ENCODE peak calls at places on chromosomes 1 and 21, in seven cellular contexts. Y is CD4-positive, CD25-positive, alpha-beta regulatory T cell; Z is brain microvascular endothelial cell; F is fibroblast of lung; T is prostate gland; S is neural progenitor cell; D is cardiac muscle cell. L is an unnamed sample.

GRCh38 chr1:201481761-201482493 is 12.9 kb upstream of the PHLDA3 start:
- DNase-seq in S (peak; percentile 92), Y (peak; percentile 81), Z (peak; percentile 72), D (peak; percentile 94), F (peak; percentile 72), T (peak; percentile 84), L (peak; percentile 93)

GRCh38 chr1:116569776-116570357 is 959 bp downstream of the CD58 start:
- DNase-seq in Y (peak; percentile 43), T (peak; percentile 34), Z (no peak), S (peak; percentile 20), F (peak; percentile 37), D (no peak), L (no peak)

GRCh38 chr1:161885013-161885412 is 118.9 kb downstream of the ATF6 start:
- DNase-seq in Z (peak; percentile 94), S (no peak), T (no peak), D (no peak), F (peak; percentile 89), Y (no peak), L (no peak)

GRCh38 chr1:220594356-220594755 is 66.4 kb downstream of the MARK1 start:
- DNase-seq in T (no peak), S (no peak), Z (peak; percentile 75), D (no peak), F (peak; percentile 37), Y (no peak), L (no peak)

GRCh38 chr1:86741947-86742572 is 37.7 kb downstream of the SH3GLB1 start:
- DNase-seq in T (peak; percentile 17), Y (peak; percentile 48), D (peak; percentile 62), S (peak; percentile 30), Z (peak; percentile 36), F (no peak), L (peak; percentile 79)

GRCh38 chr1:151494741-151495281 is 16.4 kb upstream of the CGN start:
- DNase-seq in D (no peak), Z (no peak), T (no peak), F (peak; percentile 78), S (peak; percentile 68), Y (no peak), L (no peak)

GRCh38 chr21:36825683-36826082 is 126.8 kb downstream of the SIM2 start:
- DNase-seq in T (no peak), Z (no peak), S (no peak), D (no peak), F (no peak), Y (no peak), L (no peak)

GRCh38 chr1:56360021-56360420 is 219.3 kb downstream of the PLPP3 start:
- DNase-seq in F (peak; percentile 71), D (no peak), Z (peak; percentile 60), S (no peak), T (no peak), Y (no peak), L (no peak)

GRCh38 chr1:156852414-156852874 is 6.5 kb downstream of the INSRR start:
- DNase-seq in F (peak; percentile 11), S (no peak), T (peak; percentile 39), D (no peak), Z (no peak), Y (no peak), L (no peak)

GRCh38 chr1:247822060-247822459 is 1.9 kb downstream of the OR14A16 start:
- DNase-seq in Y (no peak), D (no peak), Z (no peak), T (no peak), F (no peak), S (no peak), L (no peak)

GRCh38 chr1:172252296-172252695 is 168.2 kb upstream of the C1orf105 start:
- DNase-seq in F (no peak), Y (no peak), D (no peak), S (no peak), Z (peak; percentile 2), T (no peak), L (no peak)

GRCh38 chr1:151197863-151198253 is 494 bp upstream of the PIP5K1A start:
- DNase-seq in Z (no peak), D (no peak), S (no peak), Y (no peak), F (no peak), T (no peak), L (peak; percentile 57)

GRCh38 chr1:195939844-195940243 is 668.4 kb downstream of the KCNT2 start:
- DNase-seq in Z (no peak), Y (no peak), F (no peak), D (peak; percentile 2), S (peak; percentile 69), T (no peak), L (no peak)

DNA sequence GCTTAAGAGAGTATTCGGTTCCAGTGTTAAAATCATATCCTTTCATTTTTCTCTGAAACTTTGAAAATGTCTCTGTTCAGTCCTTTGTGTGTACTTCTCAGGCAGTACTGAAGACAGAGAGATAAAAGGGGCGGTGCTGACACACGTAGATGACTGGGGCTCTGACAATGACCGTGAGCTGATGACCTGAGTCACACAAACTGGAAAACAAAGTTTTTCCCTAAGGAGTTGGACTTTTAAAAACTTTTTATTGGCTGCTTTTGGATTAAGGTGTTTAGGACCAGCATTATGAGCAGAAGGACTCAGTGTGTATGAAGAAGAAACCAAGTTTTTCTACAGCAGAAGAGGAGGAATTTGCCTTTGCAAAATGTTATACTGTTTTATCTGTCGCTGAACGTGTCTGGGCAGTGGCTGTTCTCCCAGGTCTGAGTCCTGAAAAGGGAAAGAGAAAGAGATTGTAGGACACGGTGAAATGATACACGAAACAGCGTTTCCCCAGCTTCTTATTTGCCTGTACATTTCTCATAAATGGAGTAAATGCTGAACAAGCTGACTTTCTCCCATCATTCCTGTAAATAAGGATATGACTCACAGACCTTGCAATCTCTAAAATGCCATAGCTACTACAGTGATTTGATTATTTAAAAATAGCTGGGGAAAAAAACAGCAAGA is 51.5 kb downstream of the MAP3K7CL start:
- DNase-seq in Z (peak; percentile 78), F (peak; percentile 95), T (peak; percentile 60), S (no peak), D (peak; percentile 23), Y (no peak), L (no peak)
- H3K27ac ChIP-seq in Z (peak overlapping the region; percentile 99), F (peak overlapping the region; percentile 97), T (peak overlapping the region; percentile 89), S (no peak overlapping the region), D (no peak overlapping the region), Y (no peak overlapping the region), L (no peak overlapping the region)

GRCh38 chr21:41673596-41674335 is 93.1 kb downstream of the RIPK4 start:
- DNase-seq in Z (no peak), T (no peak), D (no peak), S (no peak), Y (no peak), F (no peak), L (no peak)

GRCh38 chr21:41675574-41675973 is 91.3 kb downstream of the RIPK4 start:
- DNase-seq in Z (no peak), D (no peak), F (no peak), T (no peak), S (no peak), Y (no peak), L (no peak)

GRCh38 chr21:41673071-41673470 is 93.8 kb downstream of the RIPK4 start:
- DNase-seq in Y (no peak), D (no peak), Z (no peak), S (no peak), F (no peak), T (no peak), L (no peak)

GRCh38 chr21:41676198-41676597 is 90.7 kb downstream of the RIPK4 start:
- DNase-seq in Z (no peak), F (no peak), Y (no peak), T (no peak), S (no peak), D (no peak), L (no peak)

DNA sequence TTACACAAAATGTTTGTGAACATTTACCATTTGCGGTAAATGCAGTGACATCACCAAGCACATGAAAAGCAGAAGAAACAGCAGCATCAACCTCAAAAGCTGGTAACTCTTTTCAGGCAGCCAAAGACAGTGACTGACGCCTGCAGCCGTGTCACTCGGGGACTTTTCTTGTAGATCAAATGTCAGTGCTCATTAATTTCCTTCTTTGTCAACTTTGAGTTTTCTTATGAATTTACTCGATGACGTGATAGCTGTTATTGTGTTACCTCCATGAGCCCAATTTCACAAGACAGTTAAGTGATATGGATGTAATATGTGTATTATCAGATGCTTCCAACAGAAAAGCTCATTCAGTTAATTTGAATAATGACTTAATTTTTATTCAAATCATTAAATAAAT is 92.4 kb downstream of the RIPK4 start:
- DNase-seq in S (no peak), T (no peak), D (no peak), Z (no peak), Y (no peak), F (no peak), L (no peak)
- H3K27ac ChIP-seq in S (no peak overlapping the region), T (no peak overlapping the region), D (no peak overlapping the region), Z (no peak overlapping the region), Y (no peak overlapping the region), F (no peak overlapping the region), L (no peak overlapping the region)

DNA sequence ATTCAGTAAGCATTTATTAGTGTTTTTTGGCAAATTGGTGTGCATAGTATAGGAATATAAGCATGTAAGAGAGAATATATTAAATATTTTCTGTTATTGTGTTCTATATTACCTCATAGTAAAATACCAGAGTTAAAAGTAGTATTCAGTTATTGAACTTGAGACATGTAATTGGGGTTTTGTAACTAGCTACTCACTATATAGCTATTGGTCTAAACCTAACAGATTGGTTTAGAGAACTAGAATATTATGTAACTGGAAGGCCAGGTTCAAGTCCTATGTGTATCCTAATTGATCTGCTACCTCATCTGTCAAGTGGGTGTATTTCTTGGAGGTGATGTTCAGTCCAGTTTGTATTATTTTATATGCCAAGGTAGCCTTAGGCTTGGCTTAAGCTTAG is 26.3 kb downstream of the CLIC4 start:
- DNase-seq in D (no peak), Z (no peak), Y (no peak), S (no peak), T (no peak), F (no peak), L (no peak)
- H3K27ac ChIP-seq in D (peak overlapping the region; percentile 90), Z (no peak overlapping the region), Y (no peak overlapping the region), S (no peak overlapping the region), T (peak overlapping the region; percentile 90), F (peak overlapping the region; percentile 68), L (peak overlapping the region; percentile 19)

GRCh38 chr21:33864150-33864549 is 51.5 kb downstream of the ATP5PO start:
- DNase-seq in F (no peak), T (no peak), Y (no peak), D (no peak), Z (no peak), S (no peak), L (no peak)

GRCh38 chr21:33865176-33865575 is 50.4 kb downstream of the ATP5PO start:
- DNase-seq in S (no peak), T (no peak), D (no peak), Z (no peak), Y (no peak), F (no peak), L (no peak)

GRCh38 chr21:33870768-33871167 is 44.8 kb downstream of the ATP5PO start:
- DNase-seq in S (no peak), Y (no peak), Z (no peak), D (no peak), F (no peak), T (no peak), L (no peak)

GRCh38 chr21:33865996-33866575 is 49.5 kb downstream of the ATP5PO start:
- DNase-seq in S (no peak), D (no peak), F (no peak), Z (no peak), Y (no peak), T (no peak), L (no peak)

DNA sequence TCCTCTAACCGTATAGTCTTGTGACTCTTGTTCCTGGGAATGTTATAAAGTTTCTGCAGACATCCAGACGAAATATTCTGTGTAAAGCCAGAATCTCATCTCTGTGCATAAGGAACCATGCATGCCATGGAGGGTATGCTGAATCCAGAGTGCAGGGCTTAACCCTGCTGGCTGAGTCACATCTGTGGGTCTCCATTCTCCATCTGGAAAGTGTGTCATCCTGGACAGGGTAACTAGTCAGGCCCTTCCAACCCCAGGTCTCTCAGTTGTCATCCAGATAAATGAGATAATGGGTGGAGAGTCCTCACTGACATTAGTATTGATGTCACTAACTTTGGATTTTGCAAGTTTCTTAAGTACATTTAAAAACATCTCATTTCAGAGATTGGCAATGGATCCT is 48.8 kb downstream of the ATP5PO start:
- DNase-seq in D (no peak), Y (no peak), S (no peak), F (peak; percentile 56), T (no peak), Z (peak; percentile 12), L (no peak)
- H3K27ac ChIP-seq in D (no peak overlapping the region), Y (no peak overlapping the region), S (no peak overlapping the region), F (no peak overlapping the region), T (no peak overlapping the region), Z (no peak overlapping the region), L (no peak overlapping the region)